ENCODE peak calls at places on chromosomes 16 and 17, in eight cellular contexts. T is heart right ventricle, P is sigmoid colon, C is ovary, A is tibial artery, J is Caco-2, V is hepatocyte, D is heart left ventricle. O is an unnamed sample. For H3K27me3 and H3K4me1, the result is how much of the 10 kb centered on the place peaks cover.

GRCh38 chr16:81495321-81496234 is 51.0 kb downstream of the CMIP start:
- DNase-seq in T (no peak), P (no peak), C (no peak), A (peak), J (no peak), V (no peak), D (no peak), O (peak)

GRCh38 chr16:23064642-23065041 is 84.6 kb downstream of the USP31 start:
- DNase-seq in T (peak), P (no peak), C (no peak), A (no peak), J (no peak), V (no peak), D (no peak), O (no peak)

GRCh38 chr17:41975099-41976083 is 8.8 kb downstream of the CNP start:
- DNase-seq in T (no peak), P (no peak), C (no peak), A (no peak), J (no peak), V (no peak), D (no peak), O (no peak)

GRCh38 chr17:41687828-41688640 is 651 bp upstream of the EIF1 start:
- DNase-seq in T (peak), P (peak), C (peak), A (peak), J (peak), V (peak), D (peak), O (peak)

GRCh38 chr17:9676084-9676483 is 30.8 kb downstream of the USP43 start:
- DNase-seq in T (no peak), P (no peak), C (no peak), A (no peak), J (peak), V (peak), D (no peak), O (no peak)

GRCh38 chr17:79855331-79856124 is 16.3 kb upstream of the CBX4 start:
- DNase-seq in T (no peak), P (no peak), C (no peak), A (no peak), J (no peak), V (no peak), D (no peak), O (no peak)

GRCh38 chr17:31052187-31052889 is 42.4 kb upstream of the NF1 start:
- DNase-seq in T (peak), P (peak), C (no peak), A (peak), J (no peak), V (no peak), D (peak), O (peak)

GRCh38 chr17:6799738-6800137 is 23.7 kb downstream of the FBXO39 start:
- DNase-seq in T (no peak), P (no peak), C (no peak), A (no peak), J (no peak), V (no peak), D (no peak), O (no peak)

GRCh38 chr16:34803683-34804416 is 1344.4 kb downstream of the TP53TG3F start:
- DNase-seq in T (no peak), P (no peak), C (no peak), A (no peak), J (no peak), V (peak), D (no peak), O (no peak)

GRCh38 chr16:14111713-14112538 is 40.8 kb downstream of the MRTFB start:
- DNase-seq in T (peak), P (peak), C (peak), A (peak), J (no peak), V (peak), D (peak), O (peak)

GRCh38 chr17:60333628-60334031 is 58.3 kb downstream of the USP32 start:
- DNase-seq in T (no peak), P (no peak), C (no peak), A (no peak), J (no peak), V (no peak), D (no peak), O (no peak)

GRCh38 chr17:58741121-58741625 is 14.5 kb upstream of the PPM1E start:
- DNase-seq in T (no peak), P (no peak), C (no peak), A (no peak), J (peak), V (peak), D (no peak), O (no peak)

GRCh38 chr17:17633310-17633709 is 41.8 kb upstream of the PEMT start:
- DNase-seq in T (no peak), P (no peak), C (no peak), A (no peak), J (no peak), V (no peak), D (no peak), O (no peak)

GRCh38 chr16:68311316-68311620 is 449 bp downstream of the PRMT7 start:
- DNase-seq in T (no peak), P (no peak), C (no peak), A (no peak), J (no peak), V (no peak), D (no peak), O (no peak)

GRCh38 chr16:13897806-13898205 is 22.1 kb upstream of the ERCC4 start:
- DNase-seq in T (no peak), P (no peak), C (no peak), A (no peak), J (no peak), V (no peak), D (no peak), O (no peak)

GRCh38 chr17:57305918-57306317 is 49.6 kb downstream of the MSI2 start:
- DNase-seq in T (no peak), P (no peak), C (no peak), A (no peak), J (no peak), V (no peak), D (no peak), O (no peak)

GRCh38 chr16:23504453-23505179 is 5.7 kb downstream of the GGA2 start:
- DNase-seq in T (peak), P (peak), C (peak), A (peak), J (peak), V (peak), D (no peak), O (peak)

GRCh38 chr17:80817861-80818260 is 173.8 kb upstream of the CHMP6 start:
- DNase-seq in T (no peak), P (peak), C (no peak), A (no peak), J (no peak), V (no peak), D (no peak), O (no peak)

GRCh38 chr17:80774643-80775281 is 216.9 kb upstream of the CHMP6 start:
- DNase-seq in T (no peak), P (peak), C (no peak), A (no peak), J (no peak), V (no peak), D (no peak), O (peak)

GRCh38 chr16:58020628-58021521 is 4.7 kb upstream of the MMP15 start:
- DNase-seq in T (peak), P (no peak), C (peak), A (peak), J (peak), V (peak), D (peak), O (peak)

GRCh38 chr16:57462209-57462977 is at the start of gene POLR2C:
- DNase-seq in T (peak), P (peak), C (peak), A (peak), J (peak), V (peak), D (peak), O (peak)

GRCh38 chr16:25135239-25135878 is 23.8 kb downstream of the LCMT1 start:
- DNase-seq in T (no peak), P (no peak), C (no peak), A (no peak), J (no peak), V (no peak), D (no peak), O (no peak)

GRCh38 chr16:22890976-22891375 is 77.0 kb downstream of the HS3ST2 start:
- DNase-seq in T (no peak), P (no peak), C (no peak), A (no peak), J (no peak), V (no peak), D (no peak), O (no peak)

GRCh38 chr17:76957600-76958464 is 89.6 kb downstream of the MGAT5B start:
- DNase-seq in T (no peak), P (no peak), C (no peak), A (no peak), J (no peak), V (no peak), D (no peak), O (no peak)

GRCh38 chr16:85120006-85120340 is 7.7 kb upstream of the CIBAR2 start:
- DNase-seq in T (no peak), P (no peak), C (no peak), A (no peak), J (no peak), V (no peak), D (no peak), O (no peak)

GRCh38 chr16:30004811-30005242 is 6.0 kb downstream of the DOC2A start:
- DNase-seq in T (no peak), P (no peak), C (no peak), A (no peak), J (no peak), V (no peak), D (no peak), O (no peak)

GRCh38 chr17:78168906-78169793 is 769 bp downstream of the SYNGR2 start:
- DNase-seq in T (peak), P (no peak), C (peak), A (peak), J (peak), V (peak), D (peak), O (peak)

GRCh38 chr16:28063611-28064061 is at the start of gene GSG1L:
- DNase-seq in T (no peak), P (no peak), C (no peak), A (no peak), J (peak), V (peak), D (no peak), O (no peak)

GRCh38 chr17:2022647-2023046 is 2.5 kb downstream of the RTN4RL1 start:
- DNase-seq in T (no peak), P (no peak), C (no peak), A (no peak), J (no peak), V (no peak), D (no peak), O (no peak)
- H3K27me3 ChIP-seq in T (under half), P (under half), C (under half), A (under half), J (under half), V (half or more), D (under half), O (under half)

GRCh38 chr16:10189861-10190390 is 7.7 kb upstream of the GRIN2A start:
- DNase-seq in T (no peak), P (no peak), C (no peak), A (no peak), J (no peak), V (no peak), D (no peak), O (no peak)
- H3K4me1 ChIP-seq in T (under half), P (under half), C (under half), A (under half), J (under half), V (under half), D (under half), O (under half)

DNA sequence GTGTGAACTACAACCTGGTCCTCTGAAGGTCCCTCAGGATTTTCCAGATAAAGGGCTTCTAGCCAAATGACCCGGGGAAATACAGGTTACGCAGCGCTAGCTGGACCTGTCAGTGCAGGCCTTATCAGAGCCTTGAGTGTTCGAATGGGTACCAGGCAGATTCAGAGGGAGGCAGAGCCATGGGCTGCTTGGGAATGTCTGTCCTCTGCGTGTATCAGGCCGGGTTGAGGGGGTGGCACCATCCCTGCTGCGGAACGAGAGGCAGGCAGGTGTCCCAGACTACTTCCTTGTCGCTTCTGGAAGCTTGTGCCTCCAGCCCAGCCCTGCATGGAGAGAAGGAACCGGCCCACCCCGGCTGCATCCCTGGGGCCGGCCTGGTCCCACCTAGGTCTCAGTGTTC is 33.6 kb upstream of the SSTR5 start:
- DNase-seq in T (no peak), P (no peak), C (no peak), A (no peak), J (no peak), V (no peak), D (no peak), O (no peak)
- H3K27me3 ChIP-seq in T (half or more), P (half or more), C (under half), A (half or more), J (under half), V (under half), D (under half), O (under half)

GRCh38 chr17:348012-348411 is 4.6 kb downstream of the RPH3AL start:
- DNase-seq in T (no peak), P (no peak), C (no peak), A (no peak), J (no peak), V (no peak), D (no peak), O (no peak)

GRCh38 chr17:347309-347708 is 5.3 kb downstream of the RPH3AL start:
- DNase-seq in T (no peak), P (no peak), C (no peak), A (no peak), J (no peak), V (no peak), D (no peak), O (no peak)

GRCh38 chr17:350706-351435 is 1.7 kb downstream of the RPH3AL start:
- DNase-seq in T (peak), P (peak), C (peak), A (peak), J (peak), V (peak), D (peak), O (peak)

GRCh38 chr17:349666-350065 is 2.9 kb downstream of the RPH3AL start:
- DNase-seq in T (no peak), P (no peak), C (no peak), A (no peak), J (no peak), V (no peak), D (no peak), O (no peak)

GRCh38 chr17:348692-349425 is 3.7 kb downstream of the RPH3AL start:
- DNase-seq in T (no peak), P (peak), C (no peak), A (no peak), J (no peak), V (no peak), D (peak), O (no peak)
- H3K4me1 ChIP-seq in T (half or more), P (under half), C (under half), A (under half), J (under half), V (under half), D (half or more), O (under half)

GRCh38 chr17:2040219-2040827 is 1.5 kb upstream of the OVCA2 start:
- DNase-seq in T (no peak), P (no peak), C (no peak), A (no peak), J (no peak), V (no peak), D (no peak), O (no peak)
- H3K27me3 ChIP-seq in T (under half), P (under half), C (under half), A (under half), J (under half), V (under half), D (under half), O (under half)

GRCh38 chr16:70697601-70698170 is 11.8 kb upstream of the MTSS2 start:
- DNase-seq in T (no peak), P (no peak), C (no peak), A (no peak), J (no peak), V (no peak), D (no peak), O (peak)
- H3K4me1 ChIP-seq in T (half or more), P (half or more), C (under half), A (half or more), J (under half), V (under half), D (half or more), O (under half)

GRCh38 chr17:15947331-15947730 is 2.4 kb downstream of the ADORA2B start:
- DNase-seq in T (no peak), P (no peak), C (no peak), A (no peak), J (no peak), V (no peak), D (no peak), O (no peak)
- H3K27me3 ChIP-seq in T (under half), P (under half), C (under half), A (half or more), J (under half), V (under half), D (under half), O (under half)

GRCh38 chr16:11677959-11678881 is 10.0 kb downstream of the SNN start:
- DNase-seq in T (no peak), P (peak), C (no peak), A (no peak), J (no peak), V (no peak), D (no peak), O (no peak)
- H3K4me1 ChIP-seq in T (half or more), P (half or more), C (under half), A (half or more), J (under half), V (under half), D (half or more), O (under half)

GRCh38 chr17:48576479-48577309 is 1.5 kb downstream of the HOXB4 start:
- DNase-seq in T (no peak), P (peak), C (no peak), A (no peak), J (no peak), V (peak), D (no peak), O (no peak)
- H3K27me3 ChIP-seq in T (half or more), P (under half), C (under half), A (under half), J (under half), V (half or more), D (half or more), O (under half)

GRCh38 chr17:65103431-65103830 is 33.7 kb upstream of the RGS9 start:
- DNase-seq in T (no peak), P (peak), C (no peak), A (no peak), J (no peak), V (no peak), D (no peak), O (no peak)

GRCh38 chr17:65103896-65104295 is 33.3 kb upstream of the RGS9 start:
- DNase-seq in T (no peak), P (peak), C (no peak), A (no peak), J (no peak), V (no peak), D (no peak), O (no peak)

GRCh38 chr17:65102788-65103187 is 34.4 kb upstream of the RGS9 start:
- DNase-seq in T (no peak), P (peak), C (no peak), A (no peak), J (no peak), V (no peak), D (no peak), O (no peak)

GRCh38 chr17:65104973-65105372 is 32.2 kb upstream of the RGS9 start:
- DNase-seq in T (no peak), P (peak), C (no peak), A (no peak), J (no peak), V (no peak), D (no peak), O (no peak)

DNA sequence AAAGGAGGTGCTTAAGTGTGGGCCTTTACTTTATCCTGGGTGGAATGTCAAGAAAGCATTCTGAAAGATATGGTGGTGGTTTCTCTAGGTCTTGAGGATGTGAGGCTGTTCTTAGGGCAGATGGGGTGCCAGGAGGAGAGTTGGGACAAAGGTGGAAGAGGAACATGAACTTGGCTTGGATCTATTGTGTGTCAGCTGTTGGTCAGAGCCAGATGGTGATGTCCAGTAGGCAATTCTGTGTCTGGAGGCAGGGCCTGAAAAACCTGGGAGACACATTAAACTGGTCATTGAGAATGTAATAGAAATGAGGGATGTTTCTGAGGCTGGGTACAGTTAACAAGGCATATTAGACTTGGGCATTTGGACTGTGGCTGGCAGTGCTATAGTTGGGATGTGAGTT is 32.6 kb upstream of the RGS9 start:
- DNase-seq in T (no peak), P (peak), C (no peak), A (no peak), J (no peak), V (no peak), D (no peak), O (no peak)
- H3K4me1 ChIP-seq in T (under half), P (half or more), C (under half), A (under half), J (under half), V (under half), D (under half), O (under half)